ENCODE peak calls at places on chromosomes 1 and 21, in seven cellular contexts. S is CD4-positive, alpha-beta memory T cell; I is Caki2; W is mucosa of descending colon; B is SK-N-MC; E is effector CD4-positive, alpha-beta T cell; N is spleen. J is an unnamed sample.

GRCh38 chr1:115430717-115431116 is 92.7 kb upstream of the NGF start:
- DNase-seq in S (no peak), I (peak; percentile 76), W (no peak), B (no peak), E (no peak), N (no peak), J (peak; percentile 30)

GRCh38 chr1:204454476-204454875 is 40.1 kb downstream of the PIK3C2B start:
- DNase-seq in S (no peak), I (no peak), W (no peak), B (no peak), E (no peak), N (peak; percentile 42), J (no peak)

GRCh38 chr1:222622765-222623164 is 4.9 kb downstream of the MIA3 start:
- DNase-seq in S (no peak), I (no peak), W (no peak), B (no peak), E (no peak), N (no peak), J (no peak)

GRCh38 chr1:55353709-55354620 is 138.8 kb upstream of the USP24 start:
- DNase-seq in S (no peak), I (no peak), W (no peak), B (no peak), E (no peak), N (no peak), J (no peak)

GRCh38 chr21:29332461-29333354 is 34.0 kb downstream of the BACH1 start:
- DNase-seq in S (no peak), I (no peak), W (no peak), B (no peak), E (no peak), N (no peak), J (no peak)

GRCh38 chr1:42962641-42963377 is 4.1 kb upstream of the SLC2A1 start:
- DNase-seq in S (no peak), I (peak; percentile 83), W (no peak), B (no peak), E (no peak), N (no peak), J (no peak)

GRCh38 chr21:45906196-45906805 is 75.3 kb upstream of the COL6A1 start:
- DNase-seq in S (no peak), I (no peak), W (peak; percentile 30), B (no peak), E (no peak), N (peak; percentile 65), J (no peak)

GRCh38 chr1:203048086-203048485 is 21.8 kb downstream of the PPFIA4 start:
- DNase-seq in S (no peak), I (no peak), W (no peak), B (no peak), E (no peak), N (no peak), J (no peak)

GRCh38 chr1:100883963-100884362 is 10.7 kb downstream of the EXTL2 start:
- DNase-seq in S (no peak), I (peak; percentile 58), W (no peak), B (no peak), E (no peak), N (no peak), J (peak; percentile 2)

GRCh38 chr21:44301961-44302406 is 2.1 kb downstream of the PFKL start:
- DNase-seq in S (no peak), I (peak; percentile 16), W (no peak), B (no peak), E (no peak), N (no peak), J (no peak)

GRCh38 chr21:45145146-45145545 is 70.8 kb downstream of the ADARB1 start:
- DNase-seq in S (no peak), I (no peak), W (no peak), B (no peak), E (no peak), N (no peak), J (no peak)

GRCh38 chr1:165397945-165398344 is 41.4 kb upstream of the LMX1A start:
- DNase-seq in S (peak; percentile 11), I (no peak), W (no peak), B (no peak), E (no peak), N (no peak), J (peak; percentile 33)

GRCh38 chr21:36065497-36066036 is 4.3 kb upstream of the CBR1 start:
- DNase-seq in S (no peak), I (no peak), W (no peak), B (no peak), E (no peak), N (no peak), J (no peak)

GRCh38 chr1:20110679-20111078 is 8.7 kb downstream of the PLA2G2D start:
- DNase-seq in S (no peak), I (no peak), W (no peak), B (no peak), E (no peak), N (no peak), J (no peak)

GRCh38 chr1:2373551-2374259 is 17.6 kb downstream of the MORN1 start:
- DNase-seq in S (no peak), I (no peak), W (peak; percentile 31), B (no peak), E (no peak), N (peak; percentile 55), J (no peak)

GRCh38 chr1:41719128-41719527 is 199.6 kb downstream of the HIVEP3 start:
- DNase-seq in S (no peak), I (no peak), W (no peak), B (no peak), E (no peak), N (no peak), J (no peak)

GRCh38 chr1:28259935-28260802 is 851 bp downstream of the SESN2 start:
- DNase-seq in S (no peak), I (peak; percentile 67), W (peak; percentile 85), B (no peak), E (no peak), N (peak; percentile 89), J (peak; percentile 46)

GRCh38 chr1:204637985-204638356 is 47.6 kb downstream of the LRRN2 start:
- DNase-seq in S (no peak), I (no peak), W (no peak), B (no peak), E (no peak), N (no peak), J (no peak)

GRCh38 chr1:209822706-209823105 is 5.1 kb upstream of the UTP25 start:
- DNase-seq in S (no peak), I (no peak), W (no peak), B (no peak), E (no peak), N (no peak), J (no peak)

GRCh38 chr1:242454262-242455051 is 70.0 kb downstream of the PLD5 start:
- DNase-seq in S (no peak), I (peak; percentile 43), W (no peak), B (peak; percentile 35), E (no peak), N (no peak), J (peak; percentile 32)

GRCh38 chr1:228236744-228237143 is 28.9 kb downstream of the OBSCN start:
- DNase-seq in S (no peak), I (no peak), W (no peak), B (no peak), E (no peak), N (no peak), J (peak; percentile 43)

GRCh38 chr1:1732381-1732780 is 8.2 kb upstream of the CDK11A start:
- DNase-seq in S (no peak), I (no peak), W (no peak), B (no peak), E (no peak), N (no peak), J (no peak)

GRCh38 chr1:9798236-9799130 is 25.3 kb downstream of the CLSTN1 start:
- DNase-seq in S (no peak), I (no peak), W (no peak), B (no peak), E (no peak), N (no peak), J (no peak)

GRCh38 chr1:92567211-92567868 is 80.6 kb upstream of the GFI1 start:
- DNase-seq in S (no peak), I (no peak), W (no peak), B (no peak), E (no peak), N (no peak), J (no peak)

GRCh38 chr1:238485906-238486219 is 595.1 kb upstream of the ZP4 start:
- DNase-seq in S (no peak), I (no peak), W (no peak), B (no peak), E (no peak), N (no peak), J (peak; percentile 25)

J was measured in Calu3.